ENCODE peak calls at places on chromosome 1, in seven cellular contexts. One of them, this sample, is unnamed.

GRCh38 chr1:233662503-233663105 is 48.7 kb downstream of the KCNK1 start:
- DNase-seq in SJSA1: no peak
- DNase-seq in NCI-H510A: no peak
- DNase-seq in C1 segment of cervical spinal cord: no peak
- DNase-seq in skeletal muscle cell: no peak
- DNase-seq in uterus: no peak
- DNase-seq in stimulated activated CD4-positive, alpha-beta T cell treated with anti-CD3 and anti-CD28 coated beads, Interleukin-1b, Interleukin-23, amount 100 ng/mL, for 48 hours: no peak
- DNase-seq in this sample: no peak

GRCh38 chr1:118143828-118144227 is 41.2 kb downstream of the SPAG17 start:
- DNase-seq in NCI-H510A: no peak
- DNase-seq in C1 segment of cervical spinal cord: no peak
- DNase-seq in SJSA1: no peak
- DNase-seq in skeletal muscle cell: no peak
- DNase-seq in stimulated activated CD4-positive, alpha-beta T cell treated with anti-CD3 and anti-CD28 coated beads, Interleukin-1b, Interleukin-23, amount 100 ng/mL, for 48 hours: no peak
- DNase-seq in uterus: no peak
- DNase-seq in this sample: no peak

GRCh38 chr1:216222302-216222701 is 200.9 kb downstream of the USH2A start:
- DNase-seq in stimulated activated CD4-positive, alpha-beta T cell treated with anti-CD3 and anti-CD28 coated beads, Interleukin-1b, Interleukin-23, amount 100 ng/mL, for 48 hours: no peak
- DNase-seq in SJSA1: no peak
- DNase-seq in skeletal muscle cell: no peak
- DNase-seq in uterus: no peak
- DNase-seq in NCI-H510A: no peak
- DNase-seq in C1 segment of cervical spinal cord: no peak
- DNase-seq in this sample: no peak

GRCh38 chr1:26156285-26157038 is 2.4 kb upstream of the FAM110D start:
- DNase-seq in stimulated activated CD4-positive, alpha-beta T cell treated with anti-CD3 and anti-CD28 coated beads, Interleukin-1b, Interleukin-23, amount 100 ng/mL, for 48 hours: no peak
- DNase-seq in C1 segment of cervical spinal cord: no peak
- DNase-seq in uterus: peak
- DNase-seq in skeletal muscle cell: no peak
- DNase-seq in SJSA1: no peak
- DNase-seq in NCI-H510A: peak
- DNase-seq in this sample: no peak

GRCh38 chr1:94962745-94963265 is 35.9 kb upstream of the CNN3 start:
- DNase-seq in NCI-H510A: no peak
- DNase-seq in skeletal muscle cell: no peak
- DNase-seq in SJSA1: peak
- DNase-seq in uterus: peak
- DNase-seq in stimulated activated CD4-positive, alpha-beta T cell treated with anti-CD3 and anti-CD28 coated beads, Interleukin-1b, Interleukin-23, amount 100 ng/mL, for 48 hours: peak
- DNase-seq in C1 segment of cervical spinal cord: no peak
- DNase-seq in this sample: no peak

GRCh38 chr1:29166291-29166878 is 15.3 kb downstream of the SRSF4 start:
- DNase-seq in NCI-H510A: no peak
- DNase-seq in uterus: no peak
- DNase-seq in skeletal muscle cell: no peak
- DNase-seq in SJSA1: no peak
- DNase-seq in stimulated activated CD4-positive, alpha-beta T cell treated with anti-CD3 and anti-CD28 coated beads, Interleukin-1b, Interleukin-23, amount 100 ng/mL, for 48 hours: no peak
- DNase-seq in C1 segment of cervical spinal cord: no peak
- DNase-seq in this sample: no peak

GRCh38 chr1:212457740-212458338 is 25.1 kb downstream of the NENF start:
- DNase-seq in SJSA1: peak
- DNase-seq in uterus: no peak
- DNase-seq in skeletal muscle cell: no peak
- DNase-seq in C1 segment of cervical spinal cord: no peak
- DNase-seq in NCI-H510A: no peak
- DNase-seq in stimulated activated CD4-positive, alpha-beta T cell treated with anti-CD3 and anti-CD28 coated beads, Interleukin-1b, Interleukin-23, amount 100 ng/mL, for 48 hours: peak
- DNase-seq in this sample: no peak

GRCh38 chr1:248828845-248829244 is 3.1 kb upstream of the SH3BP5L start:
- DNase-seq in stimulated activated CD4-positive, alpha-beta T cell treated with anti-CD3 and anti-CD28 coated beads, Interleukin-1b, Interleukin-23, amount 100 ng/mL, for 48 hours: no peak
- DNase-seq in C1 segment of cervical spinal cord: no peak
- DNase-seq in NCI-H510A: no peak
- DNase-seq in uterus: no peak
- DNase-seq in SJSA1: no peak
- DNase-seq in skeletal muscle cell: no peak
- DNase-seq in this sample: no peak

GRCh38 chr1:6502000-6502891 is 10.8 kb upstream of the PLEKHG5 start:
- DNase-seq in stimulated activated CD4-positive, alpha-beta T cell treated with anti-CD3 and anti-CD28 coated beads, Interleukin-1b, Interleukin-23, amount 100 ng/mL, for 48 hours: no peak
- DNase-seq in SJSA1: no peak
- DNase-seq in uterus: peak
- DNase-seq in NCI-H510A: no peak
- DNase-seq in skeletal muscle cell: no peak
- DNase-seq in C1 segment of cervical spinal cord: no peak
- DNase-seq in this sample: peak

GRCh38 chr1:204961765-204962419 is 81.1 kb upstream of the CNTN2 start:
- DNase-seq in stimulated activated CD4-positive, alpha-beta T cell treated with anti-CD3 and anti-CD28 coated beads, Interleukin-1b, Interleukin-23, amount 100 ng/mL, for 48 hours: no peak
- DNase-seq in SJSA1: no peak
- DNase-seq in C1 segment of cervical spinal cord: no peak
- DNase-seq in uterus: no peak
- DNase-seq in NCI-H510A: no peak
- DNase-seq in skeletal muscle cell: peak
- DNase-seq in this sample: no peak

GRCh38 chr1:110511436-110511835 is 7.5 kb downstream of the KCNA10 start:
- DNase-seq in stimulated activated CD4-positive, alpha-beta T cell treated with anti-CD3 and anti-CD28 coated beads, Interleukin-1b, Interleukin-23, amount 100 ng/mL, for 48 hours: no peak
- DNase-seq in NCI-H510A: no peak
- DNase-seq in C1 segment of cervical spinal cord: no peak
- DNase-seq in uterus: no peak
- DNase-seq in SJSA1: no peak
- DNase-seq in skeletal muscle cell: no peak
- DNase-seq in this sample: no peak

GRCh38 chr1:33455537-33456301 is 16.7 kb upstream of the ZSCAN20 start:
- DNase-seq in skeletal muscle cell: peak
- DNase-seq in C1 segment of cervical spinal cord: peak
- DNase-seq in SJSA1: peak
- DNase-seq in stimulated activated CD4-positive, alpha-beta T cell treated with anti-CD3 and anti-CD28 coated beads, Interleukin-1b, Interleukin-23, amount 100 ng/mL, for 48 hours: peak
- DNase-seq in uterus: peak
- DNase-seq in NCI-H510A: peak
- DNase-seq in this sample: peak

GRCh38 chr1:54807756-54808155 is 6.6 kb upstream of the TTC22 start:
- DNase-seq in C1 segment of cervical spinal cord: no peak
- DNase-seq in SJSA1: no peak
- DNase-seq in stimulated activated CD4-positive, alpha-beta T cell treated with anti-CD3 and anti-CD28 coated beads, Interleukin-1b, Interleukin-23, amount 100 ng/mL, for 48 hours: no peak
- DNase-seq in skeletal muscle cell: no peak
- DNase-seq in NCI-H510A: no peak
- DNase-seq in uterus: no peak
- DNase-seq in this sample: no peak

GRCh38 chr1:172742599-172743500 is 83.9 kb downstream of the FASLG start:
- DNase-seq in SJSA1: peak
- DNase-seq in C1 segment of cervical spinal cord: no peak
- DNase-seq in uterus: no peak
- DNase-seq in skeletal muscle cell: no peak
- DNase-seq in stimulated activated CD4-positive, alpha-beta T cell treated with anti-CD3 and anti-CD28 coated beads, Interleukin-1b, Interleukin-23, amount 100 ng/mL, for 48 hours: no peak
- DNase-seq in NCI-H510A: no peak
- DNase-seq in this sample: no peak

GRCh38 chr1:203163891-203164635 is 11.6 kb downstream of the MYBPH start:
- DNase-seq in stimulated activated CD4-positive, alpha-beta T cell treated with anti-CD3 and anti-CD28 coated beads, Interleukin-1b, Interleukin-23, amount 100 ng/mL, for 48 hours: no peak
- DNase-seq in uterus: no peak
- DNase-seq in skeletal muscle cell: no peak
- DNase-seq in SJSA1: no peak
- DNase-seq in C1 segment of cervical spinal cord: peak
- DNase-seq in NCI-H510A: no peak
- DNase-seq in this sample: no peak

This sample was measured in hypothalamus.